ENCODE peak calls at places on chromosome 9, in four cellular contexts. Y is tibial artery; V is CD8-positive, alpha-beta T cell; S is cardiac muscle cell. R is an unnamed sample.

GRCh38 chr9:95286151-95286550 is 31.4 kb downstream of the FANCC start:
- DNase-seq in V (no peak), S (no peak), Y (no peak), R (no peak)

GRCh38 chr9:13358128-13358527 is 78.6 kb upstream of the MPDZ start:
- DNase-seq in V (no peak), Y (no peak), S (no peak), R (no peak)

GRCh38 chr9:107890921-107891465 is 401.4 kb upstream of the KLF4 start:
- DNase-seq in V (no peak), S (no peak), Y (no peak), R (no peak)

GRCh38 chr9:93132287-93132927 is 1.6 kb downstream of the NINJ1 start:
- DNase-seq in S (no peak), V (no peak), Y (peak; percentile 92), R (peak; percentile 83)

GRCh38 chr9:123395276-123396006 is 39.4 kb downstream of the CRB2 start:
- DNase-seq in Y (no peak), V (no peak), S (no peak), R (no peak)

GRCh38 chr9:109013678-109014145 is 413 bp upstream of the CTNNAL1 start:
- DNase-seq in S (no peak), V (no peak), Y (no peak), R (no peak)

GRCh38 chr9:27726244-27727141 is 153.2 kb upstream of the C9orf72 start:
- DNase-seq in S (peak; percentile 83), V (no peak), Y (no peak), R (no peak)

GRCh38 chr9:108860354-108860753 is 1.7 kb upstream of the ACTL7A start:
- DNase-seq in V (no peak), S (no peak), Y (no peak), R (no peak)

GRCh38 chr9:134700636-134701350 is 59.2 kb downstream of the COL5A1 start:
- DNase-seq in V (no peak), S (no peak), Y (no peak), R (no peak)

GRCh38 chr9:14315754-14316573 is 2.0 kb upstream of the NFIB start:
- DNase-seq in V (no peak), Y (peak; percentile 73), S (peak; percentile 43), R (no peak)

GRCh38 chr9:90578116-90578815 is 64.4 kb downstream of the DIRAS2 start:
- DNase-seq in S (no peak), V (no peak), Y (no peak), R (no peak)

GRCh38 chr9:99075246-99075912 is 29.5 kb upstream of the TGFBR1 start:
- DNase-seq in S (no peak), Y (no peak), V (no peak), R (no peak)

GRCh38 chr9:8855046-8855445 is 1055.5 kb upstream of the DMAC1 start:
- DNase-seq in V (no peak), Y (no peak), S (peak; percentile 58), R (no peak)

GRCh38 chr9:134994926-134995791 is 77.4 kb upstream of the FCN1 start:
- DNase-seq in V (no peak), S (no peak), Y (peak; percentile 50), R (peak; percentile 35)

GRCh38 chr9:3863686-3864085 is 337.9 kb upstream of the RFX3 start:
- DNase-seq in S (no peak), V (no peak), Y (no peak), R (no peak)

GRCh38 chr9:113238202-113238858 is 17.0 kb downstream of the SLC31A1 start:
- DNase-seq in Y (no peak), V (no peak), S (no peak), R (no peak)

GRCh38 chr9:113237026-113237425 is 15.7 kb downstream of the SLC31A1 start:
- DNase-seq in S (peak; percentile 60), Y (no peak), V (no peak), R (no peak)

GRCh38 chr9:113238859-113239231 is 17.5 kb downstream of the SLC31A1 start:
- DNase-seq in Y (no peak), S (no peak), V (no peak), R (no peak)

GRCh38 chr9:113244556-113244955 is 23.2 kb downstream of the SLC31A1 start:
- DNase-seq in S (no peak), Y (no peak), V (no peak), R (no peak)

DNA sequence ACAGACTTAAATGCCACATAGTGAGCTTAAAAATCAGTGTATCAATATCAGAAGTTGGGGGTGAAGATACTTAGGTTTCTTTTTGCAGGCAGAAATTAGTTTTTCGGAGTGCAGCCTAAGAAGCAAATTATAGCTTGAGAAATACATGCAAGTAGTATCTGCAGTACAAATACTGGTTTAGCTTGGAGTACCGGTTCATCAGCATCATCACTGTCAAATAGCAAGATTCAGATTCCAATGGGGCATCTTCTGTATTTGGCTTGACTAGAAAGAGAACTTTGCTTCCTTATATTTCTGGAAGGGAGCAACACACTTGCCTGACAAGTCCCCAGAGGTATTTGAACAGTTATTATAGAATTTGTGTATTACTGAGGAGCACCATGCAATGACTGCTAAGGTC is 19.8 kb downstream of the SLC31A1 start:
- DNase-seq in Y (no peak), V (no peak), S (no peak), R (no peak)
- H3K4me1 ChIP-seq in Y (peaks cover 8% of the 10 kb centered on the region), V (no peaks in the 10 kb centered on the region), S (peaks cover 13% of the 10 kb centered on the region), R (no peaks in the 10 kb centered on the region)

DNA sequence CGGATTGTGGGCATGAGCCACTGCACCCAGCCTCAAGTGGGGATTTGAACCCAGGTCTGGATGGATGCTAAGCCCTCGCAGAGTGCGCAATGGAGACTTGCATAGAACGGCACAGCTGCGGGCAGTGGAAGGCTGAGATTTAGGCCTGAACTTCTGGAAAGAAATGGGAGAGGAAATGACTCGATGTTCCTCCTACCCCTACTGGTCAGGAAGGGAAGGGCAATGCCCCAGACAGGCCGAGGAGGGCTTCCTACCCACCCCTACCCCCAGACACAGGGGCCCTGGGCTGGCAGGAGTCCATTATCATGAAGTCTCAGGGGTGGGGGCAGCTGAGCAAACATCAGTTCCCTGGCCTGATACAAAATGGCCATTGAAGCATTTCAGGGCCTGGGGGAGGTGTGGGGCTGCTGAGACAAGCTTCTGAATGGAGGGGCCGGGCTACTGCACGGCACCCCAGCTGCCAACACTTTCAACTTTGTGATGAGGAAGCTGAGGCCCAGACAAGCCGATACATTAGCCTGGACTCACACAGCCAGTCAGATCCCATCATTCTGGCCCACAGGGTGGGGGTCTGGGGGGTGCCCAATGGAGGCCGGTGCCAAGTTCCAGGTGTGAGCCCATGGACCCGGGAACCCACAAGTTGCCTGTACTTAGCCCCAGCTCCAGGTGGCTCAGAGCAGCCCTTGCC is 13.5 kb upstream of the WDR38 start:
- DNase-seq in V (no peak), S (no peak), Y (no peak), R (no peak)
- H3K27ac ChIP-seq in V (no peak overlapping the region), S (no peak overlapping the region), Y (no peak overlapping the region), R (no peak overlapping the region)

DNA sequence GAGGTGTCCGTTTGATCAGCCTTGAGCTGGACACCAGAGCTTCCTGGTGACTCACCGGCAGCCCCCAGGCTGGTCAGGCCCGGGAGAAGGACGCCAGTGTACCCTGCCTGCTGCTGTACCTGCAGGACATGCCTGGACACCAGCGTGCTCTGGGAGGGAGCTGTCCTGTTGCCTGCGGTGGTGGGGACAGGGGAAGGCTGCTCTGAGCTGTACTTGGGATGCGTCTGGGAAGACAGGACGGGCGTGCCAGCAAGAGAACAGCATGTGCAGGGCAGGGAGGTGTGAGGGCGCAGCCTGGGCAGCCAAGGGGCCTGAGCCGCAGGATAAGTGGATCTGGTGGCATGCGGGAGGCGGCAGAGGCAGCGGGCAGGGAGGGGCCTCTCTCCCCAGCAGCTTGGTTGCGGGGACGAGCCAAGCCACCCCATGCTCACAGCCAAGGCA is 32.8 kb upstream of the TTLL11 start:
- DNase-seq in S (no peak), Y (peak; percentile 61), V (no peak), R (no peak)
- H3K4me3 ChIP-seq in S (no peak overlapping the region), Y (no peak overlapping the region), V (no peak overlapping the region), R (no peak overlapping the region)

DNA sequence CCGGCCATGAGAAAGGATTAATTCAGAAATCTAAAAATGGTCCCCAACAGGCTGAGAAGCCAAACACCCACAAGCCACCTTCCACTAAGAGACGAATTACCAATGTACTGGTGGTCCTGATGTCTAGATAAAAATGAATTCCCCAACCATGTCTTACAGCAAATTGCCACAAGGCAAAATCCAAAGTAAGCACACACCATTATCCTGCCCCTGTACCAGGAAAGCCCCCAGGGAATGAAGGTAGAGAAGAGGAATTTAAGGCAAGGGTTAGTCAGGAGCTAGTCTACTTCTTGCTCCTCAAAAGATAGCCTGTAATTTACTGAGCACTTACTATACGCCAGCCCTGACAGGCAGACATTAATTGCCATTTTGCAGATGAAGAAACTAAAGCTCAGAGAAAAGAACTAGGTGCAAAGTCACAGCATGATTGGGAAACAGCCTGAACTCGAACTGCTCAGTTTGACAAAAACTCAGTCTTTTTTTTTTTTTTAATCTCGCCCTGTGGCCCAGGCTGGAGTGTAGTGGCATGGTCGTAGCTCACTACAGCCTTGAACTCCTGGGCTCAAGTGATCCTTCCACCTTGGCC is 64.3 kb downstream of the RAPGEF1 start:
- DNase-seq in Y (no peak), V (no peak), S (no peak), R (no peak)
- H3K4me1 ChIP-seq in Y (peaks cover 96% of the 10 kb centered on the region), V (peaks cover 72% of the 10 kb centered on the region), S (peaks cover 43% of the 10 kb centered on the region), R (peaks cover 16% of the 10 kb centered on the region)

GRCh38 chr9:84858373-84858772 is 188.8 kb downstream of the NTRK2 start:
- DNase-seq in S (no peak), Y (no peak), V (no peak), R (no peak)
- H3K27ac ChIP-seq in S (no peak overlapping the region), Y (no peak overlapping the region), V (no peak overlapping the region), R (peak overlapping the region; percentile 80)

DNA sequence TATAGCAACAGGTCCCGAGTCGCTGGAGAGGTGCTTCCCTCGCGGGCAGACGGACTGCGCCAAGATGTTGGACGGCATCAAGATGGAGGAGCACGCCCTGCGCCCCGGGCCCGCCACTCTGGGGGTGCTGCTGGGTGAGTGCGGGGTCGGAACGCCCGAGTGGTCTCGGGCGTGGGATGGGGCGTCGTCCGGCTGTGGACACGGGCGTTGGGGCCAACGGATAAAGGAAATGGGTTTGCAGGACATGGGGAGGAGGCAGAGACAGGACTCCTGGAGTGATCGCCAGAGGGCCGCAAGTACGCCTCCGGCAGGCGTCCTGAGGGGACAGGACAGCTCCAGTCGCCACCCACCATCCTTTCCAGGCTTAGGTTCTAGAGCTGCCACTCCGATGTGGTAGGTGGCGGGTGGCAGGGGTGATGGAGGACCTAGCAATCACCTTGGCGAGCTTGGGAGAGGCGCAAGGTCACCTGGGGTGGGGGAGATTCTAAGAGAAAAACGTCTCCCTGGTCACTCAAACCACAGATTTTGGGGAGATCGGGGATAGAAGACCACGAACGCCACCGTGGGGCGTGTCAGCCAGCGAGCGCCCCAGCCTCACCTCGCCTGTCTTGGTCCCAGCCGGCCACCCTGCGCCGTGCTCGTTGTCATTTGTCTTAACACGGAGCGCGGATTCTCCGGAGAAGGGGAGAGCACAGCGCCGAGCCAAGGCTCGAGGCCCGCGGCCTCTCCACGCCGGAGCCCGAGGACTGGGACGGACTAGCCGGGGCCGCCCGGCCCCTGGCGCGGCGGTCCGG is 924 bp downstream of the LMX1B start:
- DNase-seq in V (no peak), S (no peak), Y (no peak), R (no peak)
- H3K4me3 ChIP-seq in V (no peak overlapping the region), S (no peak overlapping the region), Y (peak overlapping the region; percentile 34), R (peak overlapping the region; percentile 84)

GRCh38 chr9:132164604-132165362 is 2.9 kb downstream of the NTNG2 start:
- DNase-seq in V (no peak), S (no peak), Y (no peak), R (no peak)
- H3K4me1 ChIP-seq in V (peaks cover 28% of the 10 kb centered on the region), S (peaks cover 2% of the 10 kb centered on the region), Y (peaks cover 39% of the 10 kb centered on the region), R (peaks cover 9% of the 10 kb centered on the region)

GRCh38 chr9:15482146-15482545 is 28.6 kb downstream of the PSIP1 start:
- DNase-seq in S (no peak), V (no peak), Y (no peak), R (no peak)

GRCh38 chr9:15475923-15476536 is 34.7 kb downstream of the PSIP1 start:
- DNase-seq in Y (no peak), S (no peak), V (no peak), R (no peak)

GRCh38 chr9:15484802-15485201 is 26.0 kb downstream of the PSIP1 start:
- DNase-seq in S (no peak), Y (no peak), V (no peak), R (no peak)

GRCh38 chr9:15480028-15480427 is 30.7 kb downstream of the PSIP1 start:
- DNase-seq in V (no peak), S (no peak), Y (no peak), R (no peak)
- H3K27ac ChIP-seq in V (no peak overlapping the region), S (no peak overlapping the region), Y (no peak overlapping the region), R (no peak overlapping the region)

R was measured in breast epithelium.